ENCODE peak calls at places on chromosomes 16 and 17, in five cellular contexts. One of them, this sample, is unnamed.

GRCh38 chr17:7982171-7982570 is 20.2 kb upstream of the GUCY2D start:
- DNase-seq in AG09309: no peak
- DNase-seq in activated effector memory CD4-positive, alpha-beta T cell treated with Interleukin-2 at 50 U/mL for 16 hours: no peak
- DNase-seq in mammary epithelial cell: peak
- DNase-seq in endothelial cell: no peak
- DNase-seq in this sample: peak

GRCh38 chr17:64449545-64449944 is 630 bp downstream of the MILR1 start:
- DNase-seq in endothelial cell: no peak
- DNase-seq in mammary epithelial cell: no peak
- DNase-seq in AG09309: no peak
- DNase-seq in activated effector memory CD4-positive, alpha-beta T cell treated with Interleukin-2 at 50 U/mL for 16 hours: no peak
- DNase-seq in this sample: no peak

GRCh38 chr16:81610144-81610842 is 165.7 kb downstream of the CMIP start:
- DNase-seq in activated effector memory CD4-positive, alpha-beta T cell treated with Interleukin-2 at 50 U/mL for 16 hours: no peak
- DNase-seq in mammary epithelial cell: peak
- DNase-seq in AG09309: no peak
- DNase-seq in endothelial cell: no peak
- DNase-seq in this sample: peak

GRCh38 chr17:45410144-45411091 is 22.3 kb downstream of the ARHGAP27 start:
- DNase-seq in mammary epithelial cell: no peak
- DNase-seq in AG09309: no peak
- DNase-seq in endothelial cell: peak
- DNase-seq in activated effector memory CD4-positive, alpha-beta T cell treated with Interleukin-2 at 50 U/mL for 16 hours: peak
- DNase-seq in this sample: no peak

GRCh38 chr17:42459983-42460300 is 1.3 kb downstream of the ATP6V0A1 start:
- DNase-seq in AG09309: no peak
- DNase-seq in activated effector memory CD4-positive, alpha-beta T cell treated with Interleukin-2 at 50 U/mL for 16 hours: no peak
- DNase-seq in endothelial cell: no peak
- DNase-seq in mammary epithelial cell: peak
- DNase-seq in this sample: peak

GRCh38 chr16:81480856-81481821 is 36.5 kb downstream of the CMIP start:
- DNase-seq in activated effector memory CD4-positive, alpha-beta T cell treated with Interleukin-2 at 50 U/mL for 16 hours: no peak
- DNase-seq in endothelial cell: no peak
- DNase-seq in AG09309: no peak
- DNase-seq in mammary epithelial cell: no peak
- DNase-seq in this sample: no peak

GRCh38 chr17:31391496-31391949 is at the start of gene RAB11FIP4:
- DNase-seq in mammary epithelial cell: no peak
- DNase-seq in activated effector memory CD4-positive, alpha-beta T cell treated with Interleukin-2 at 50 U/mL for 16 hours: no peak
- DNase-seq in AG09309: no peak
- DNase-seq in endothelial cell: peak
- DNase-seq in this sample: no peak

GRCh38 chr17:61179316-61179715 is 220.3 kb upstream of the TBX2 start:
- DNase-seq in mammary epithelial cell: no peak
- DNase-seq in activated effector memory CD4-positive, alpha-beta T cell treated with Interleukin-2 at 50 U/mL for 16 hours: no peak
- DNase-seq in endothelial cell: no peak
- DNase-seq in AG09309: no peak
- DNase-seq in this sample: no peak

GRCh38 chr16:14015948-14016347 is 55.2 kb upstream of the MRTFB start:
- DNase-seq in endothelial cell: no peak
- DNase-seq in AG09309: peak
- DNase-seq in activated effector memory CD4-positive, alpha-beta T cell treated with Interleukin-2 at 50 U/mL for 16 hours: no peak
- DNase-seq in mammary epithelial cell: peak
- DNase-seq in this sample: peak

GRCh38 chr16:55136356-55136755 is 187.6 kb upstream of the IRX6 start:
- DNase-seq in mammary epithelial cell: peak
- DNase-seq in activated effector memory CD4-positive, alpha-beta T cell treated with Interleukin-2 at 50 U/mL for 16 hours: no peak
- DNase-seq in endothelial cell: no peak
- DNase-seq in AG09309: no peak
- DNase-seq in this sample: peak

GRCh38 chr17:28726396-28726911 is 421 bp upstream of the TLCD1 start:
- DNase-seq in activated effector memory CD4-positive, alpha-beta T cell treated with Interleukin-2 at 50 U/mL for 16 hours: peak
- DNase-seq in endothelial cell: peak
- DNase-seq in mammary epithelial cell: peak
- DNase-seq in AG09309: no peak
- DNase-seq in this sample: peak

GRCh38 chr16:84308120-84308519 is 13.4 kb downstream of the WFDC1 start:
- DNase-seq in mammary epithelial cell: no peak
- DNase-seq in AG09309: no peak
- DNase-seq in endothelial cell: peak
- DNase-seq in activated effector memory CD4-positive, alpha-beta T cell treated with Interleukin-2 at 50 U/mL for 16 hours: no peak
- DNase-seq in this sample: peak

GRCh38 chr16:4052801-4053662 is 63.2 kb downstream of the ADCY9 start:
- DNase-seq in mammary epithelial cell: peak
- DNase-seq in AG09309: peak
- DNase-seq in endothelial cell: no peak
- DNase-seq in activated effector memory CD4-positive, alpha-beta T cell treated with Interleukin-2 at 50 U/mL for 16 hours: no peak
- DNase-seq in this sample: peak

GRCh38 chr16:78577597-78577996 is 478.1 kb downstream of the WWOX start:
- DNase-seq in AG09309: no peak
- DNase-seq in mammary epithelial cell: no peak
- DNase-seq in activated effector memory CD4-positive, alpha-beta T cell treated with Interleukin-2 at 50 U/mL for 16 hours: no peak
- DNase-seq in endothelial cell: no peak
- DNase-seq in this sample: no peak